ENCODE peak calls at places on chromosomes 4 and X, in nine cellular contexts. One of them, this sample, is unnamed.
A peak's percentile ranks its signal among the peaks of the same experiment; 100 is the strongest.

GRCh38 chr4:71290074-71290473 is 48.7 kb upstream of the SLC4A4 start:
- DNase-seq in left cardiac atrium: no peak
- DNase-seq in myocyte: peak; percentile 75
- DNase-seq in Ammon's horn: no peak
- DNase-seq in SHP77: no peak
- DNase-seq in H9: no peak
- DNase-seq in stimulated activated CD8-positive, alpha-beta memory T cell treated with anti-CD3 and anti-CD28 coated beads, Interleukin-4, amount 100 ng/mL, for 1 hour: no peak
- DNase-seq in activated CD8-positive, alpha-beta memory T cell treated with anti-CD3 and anti-CD28 coated beads, Interleukin-2, amount 50 U/mL, for 48 hours: no peak
- DNase-seq in SIG-M5: no peak
- DNase-seq in this sample: no peak

GRCh38 chrX:117839544-117839943 is 277.1 kb downstream of the KLHL13 start:
- DNase-seq in activated CD8-positive, alpha-beta memory T cell treated with anti-CD3 and anti-CD28 coated beads, Interleukin-2, amount 50 U/mL, for 48 hours: no peak
- DNase-seq in myocyte: no peak
- DNase-seq in SIG-M5: no peak
- DNase-seq in SHP77: no peak
- DNase-seq in Ammon's horn: no peak
- DNase-seq in stimulated activated CD8-positive, alpha-beta memory T cell treated with anti-CD3 and anti-CD28 coated beads, Interleukin-4, amount 100 ng/mL, for 1 hour: no peak
- DNase-seq in left cardiac atrium: no peak
- DNase-seq in H9: peak; percentile 20
- DNase-seq in this sample: peak; percentile 15

GRCh38 chr4:156924774-156925173 is 46.8 kb downstream of the PDGFC start:
- DNase-seq in activated CD8-positive, alpha-beta memory T cell treated with anti-CD3 and anti-CD28 coated beads, Interleukin-2, amount 50 U/mL, for 48 hours: no peak
- DNase-seq in SHP77: no peak
- DNase-seq in left cardiac atrium: no peak
- DNase-seq in stimulated activated CD8-positive, alpha-beta memory T cell treated with anti-CD3 and anti-CD28 coated beads, Interleukin-4, amount 100 ng/mL, for 1 hour: no peak
- DNase-seq in H9: no peak
- DNase-seq in myocyte: no peak
- DNase-seq in SIG-M5: no peak
- DNase-seq in Ammon's horn: no peak
- DNase-seq in this sample: no peak

GRCh38 chr4:19472669-19473068 is 779.0 kb upstream of the SLIT2 start:
- DNase-seq in left cardiac atrium: no peak
- DNase-seq in myocyte: no peak
- DNase-seq in H9: no peak
- DNase-seq in SHP77: no peak
- DNase-seq in stimulated activated CD8-positive, alpha-beta memory T cell treated with anti-CD3 and anti-CD28 coated beads, Interleukin-4, amount 100 ng/mL, for 1 hour: no peak
- DNase-seq in SIG-M5: no peak
- DNase-seq in activated CD8-positive, alpha-beta memory T cell treated with anti-CD3 and anti-CD28 coated beads, Interleukin-2, amount 50 U/mL, for 48 hours: no peak
- DNase-seq in Ammon's horn: no peak
- DNase-seq in this sample: no peak

GRCh38 chr4:105741548-105741947 is 33.0 kb downstream of the GSTCD start:
- DNase-seq in H9: no peak
- DNase-seq in left cardiac atrium: no peak
- DNase-seq in myocyte: no peak
- DNase-seq in activated CD8-positive, alpha-beta memory T cell treated with anti-CD3 and anti-CD28 coated beads, Interleukin-2, amount 50 U/mL, for 48 hours: no peak
- DNase-seq in SIG-M5: no peak
- DNase-seq in SHP77: no peak
- DNase-seq in stimulated activated CD8-positive, alpha-beta memory T cell treated with anti-CD3 and anti-CD28 coated beads, Interleukin-4, amount 100 ng/mL, for 1 hour: no peak
- DNase-seq in Ammon's horn: no peak
- DNase-seq in this sample: no peak

GRCh38 chr4:16758206-16758605 is 140.2 kb downstream of the LDB2 start:
- DNase-seq in activated CD8-positive, alpha-beta memory T cell treated with anti-CD3 and anti-CD28 coated beads, Interleukin-2, amount 50 U/mL, for 48 hours: no peak
- DNase-seq in Ammon's horn: no peak
- DNase-seq in stimulated activated CD8-positive, alpha-beta memory T cell treated with anti-CD3 and anti-CD28 coated beads, Interleukin-4, amount 100 ng/mL, for 1 hour: no peak
- DNase-seq in SHP77: no peak
- DNase-seq in left cardiac atrium: no peak
- DNase-seq in myocyte: no peak
- DNase-seq in SIG-M5: no peak
- DNase-seq in H9: no peak
- DNase-seq in this sample: no peak

GRCh38 chr4:55181606-55182005 is 56.2 kb upstream of the KDR start:
- DNase-seq in activated CD8-positive, alpha-beta memory T cell treated with anti-CD3 and anti-CD28 coated beads, Interleukin-2, amount 50 U/mL, for 48 hours: no peak
- DNase-seq in myocyte: peak; percentile 47
- DNase-seq in H9: no peak
- DNase-seq in Ammon's horn: no peak
- DNase-seq in SIG-M5: no peak
- DNase-seq in stimulated activated CD8-positive, alpha-beta memory T cell treated with anti-CD3 and anti-CD28 coated beads, Interleukin-4, amount 100 ng/mL, for 1 hour: no peak
- DNase-seq in left cardiac atrium: no peak
- DNase-seq in SHP77: no peak
- DNase-seq in this sample: no peak

GRCh38 chrX:97372006-97372766 is 488.5 kb downstream of the RPA4 start:
- DNase-seq in Ammon's horn: no peak
- DNase-seq in SHP77: no peak
- DNase-seq in myocyte: no peak
- DNase-seq in SIG-M5: no peak
- DNase-seq in activated CD8-positive, alpha-beta memory T cell treated with anti-CD3 and anti-CD28 coated beads, Interleukin-2, amount 50 U/mL, for 48 hours: no peak
- DNase-seq in left cardiac atrium: no peak
- DNase-seq in H9: no peak
- DNase-seq in stimulated activated CD8-positive, alpha-beta memory T cell treated with anti-CD3 and anti-CD28 coated beads, Interleukin-4, amount 100 ng/mL, for 1 hour: no peak
- DNase-seq in this sample: no peak

GRCh38 chr4:126991965-126992364 is 640.8 kb upstream of the INTU start:
- DNase-seq in SIG-M5: no peak
- DNase-seq in activated CD8-positive, alpha-beta memory T cell treated with anti-CD3 and anti-CD28 coated beads, Interleukin-2, amount 50 U/mL, for 48 hours: no peak
- DNase-seq in left cardiac atrium: no peak
- DNase-seq in H9: no peak
- DNase-seq in Ammon's horn: peak; percentile 66
- DNase-seq in SHP77: no peak
- DNase-seq in stimulated activated CD8-positive, alpha-beta memory T cell treated with anti-CD3 and anti-CD28 coated beads, Interleukin-4, amount 100 ng/mL, for 1 hour: no peak
- DNase-seq in myocyte: peak; percentile 74
- DNase-seq in this sample: no peak

GRCh38 chr4:40990202-40990898 is 224.0 kb downstream of the APBB2 start:
- DNase-seq in left cardiac atrium: no peak
- DNase-seq in H9: no peak
- DNase-seq in SHP77: no peak
- DNase-seq in myocyte: peak; percentile 80
- DNase-seq in Ammon's horn: no peak
- DNase-seq in activated CD8-positive, alpha-beta memory T cell treated with anti-CD3 and anti-CD28 coated beads, Interleukin-2, amount 50 U/mL, for 48 hours: no peak
- DNase-seq in stimulated activated CD8-positive, alpha-beta memory T cell treated with anti-CD3 and anti-CD28 coated beads, Interleukin-4, amount 100 ng/mL, for 1 hour: no peak
- DNase-seq in SIG-M5: no peak
- DNase-seq in this sample: no peak

GRCh38 chr4:97987019-97987648 is 156.1 kb downstream of the STPG2 start:
- DNase-seq in stimulated activated CD8-positive, alpha-beta memory T cell treated with anti-CD3 and anti-CD28 coated beads, Interleukin-4, amount 100 ng/mL, for 1 hour: no peak
- DNase-seq in H9: no peak
- DNase-seq in activated CD8-positive, alpha-beta memory T cell treated with anti-CD3 and anti-CD28 coated beads, Interleukin-2, amount 50 U/mL, for 48 hours: no peak
- DNase-seq in myocyte: peak; percentile 34
- DNase-seq in SHP77: no peak
- DNase-seq in SIG-M5: no peak
- DNase-seq in Ammon's horn: peak; percentile 21
- DNase-seq in left cardiac atrium: no peak
- DNase-seq in this sample: peak; percentile 64

GRCh38 chr4:94410678-94411206 is 41.0 kb upstream of the PDLIM5 start:
- DNase-seq in left cardiac atrium: peak; percentile 69
- DNase-seq in Ammon's horn: no peak
- DNase-seq in H9: no peak
- DNase-seq in SIG-M5: no peak
- DNase-seq in stimulated activated CD8-positive, alpha-beta memory T cell treated with anti-CD3 and anti-CD28 coated beads, Interleukin-4, amount 100 ng/mL, for 1 hour: no peak
- DNase-seq in myocyte: peak; percentile 90
- DNase-seq in SHP77: peak; percentile 52
- DNase-seq in activated CD8-positive, alpha-beta memory T cell treated with anti-CD3 and anti-CD28 coated beads, Interleukin-2, amount 50 U/mL, for 48 hours: no peak
- DNase-seq in this sample: no peak

GRCh38 chr4:101346312-101346561 is 1.1 kb downstream of the PPP3CA start:
- DNase-seq in myocyte: no peak
- DNase-seq in stimulated activated CD8-positive, alpha-beta memory T cell treated with anti-CD3 and anti-CD28 coated beads, Interleukin-4, amount 100 ng/mL, for 1 hour: peak; percentile 17
- DNase-seq in SHP77: no peak
- DNase-seq in Ammon's horn: peak; percentile 35
- DNase-seq in left cardiac atrium: no peak
- DNase-seq in H9: no peak
- DNase-seq in SIG-M5: peak; percentile 2
- DNase-seq in activated CD8-positive, alpha-beta memory T cell treated with anti-CD3 and anti-CD28 coated beads, Interleukin-2, amount 50 U/mL, for 48 hours: no peak
- DNase-seq in this sample: no peak

GRCh38 chr4:2478220-2478619 is 9.3 kb downstream of the RNF4 start:
- DNase-seq in stimulated activated CD8-positive, alpha-beta memory T cell treated with anti-CD3 and anti-CD28 coated beads, Interleukin-4, amount 100 ng/mL, for 1 hour: no peak
- DNase-seq in myocyte: no peak
- DNase-seq in left cardiac atrium: no peak
- DNase-seq in H9: no peak
- DNase-seq in Ammon's horn: no peak
- DNase-seq in SHP77: no peak
- DNase-seq in activated CD8-positive, alpha-beta memory T cell treated with anti-CD3 and anti-CD28 coated beads, Interleukin-2, amount 50 U/mL, for 48 hours: no peak
- DNase-seq in SIG-M5: no peak
- DNase-seq in this sample: no peak

GRCh38 chr4:83189631-83190136 is 75.2 kb upstream of the PLAC8 start:
- DNase-seq in myocyte: no peak
- DNase-seq in SIG-M5: no peak
- DNase-seq in Ammon's horn: no peak
- DNase-seq in activated CD8-positive, alpha-beta memory T cell treated with anti-CD3 and anti-CD28 coated beads, Interleukin-2, amount 50 U/mL, for 48 hours: no peak
- DNase-seq in SHP77: no peak
- DNase-seq in stimulated activated CD8-positive, alpha-beta memory T cell treated with anti-CD3 and anti-CD28 coated beads, Interleukin-4, amount 100 ng/mL, for 1 hour: no peak
- DNase-seq in left cardiac atrium: no peak
- DNase-seq in H9: peak; percentile 36
- DNase-seq in this sample: peak; percentile 31

GRCh38 chrX:21837056-21837455 is 2.4 kb upstream of the MBTPS2 start:
- DNase-seq in activated CD8-positive, alpha-beta memory T cell treated with anti-CD3 and anti-CD28 coated beads, Interleukin-2, amount 50 U/mL, for 48 hours: no peak
- DNase-seq in Ammon's horn: peak; percentile 23
- DNase-seq in myocyte: no peak
- DNase-seq in SHP77: no peak
- DNase-seq in H9: no peak
- DNase-seq in stimulated activated CD8-positive, alpha-beta memory T cell treated with anti-CD3 and anti-CD28 coated beads, Interleukin-4, amount 100 ng/mL, for 1 hour: no peak
- DNase-seq in SIG-M5: no peak
- DNase-seq in left cardiac atrium: no peak
- DNase-seq in this sample: no peak

GRCh38 chrX:120522820-120523219 is 37.9 kb downstream of the CUL4B start:
- DNase-seq in SHP77: no peak
- DNase-seq in SIG-M5: no peak
- DNase-seq in left cardiac atrium: no peak
- DNase-seq in stimulated activated CD8-positive, alpha-beta memory T cell treated with anti-CD3 and anti-CD28 coated beads, Interleukin-4, amount 100 ng/mL, for 1 hour: no peak
- DNase-seq in Ammon's horn: no peak
- DNase-seq in activated CD8-positive, alpha-beta memory T cell treated with anti-CD3 and anti-CD28 coated beads, Interleukin-2, amount 50 U/mL, for 48 hours: no peak
- DNase-seq in H9: no peak
- DNase-seq in myocyte: no peak
- DNase-seq in this sample: no peak

GRCh38 chr4:7189066-7189465 is 3.3 kb upstream of the SORCS2 start:
- DNase-seq in activated CD8-positive, alpha-beta memory T cell treated with anti-CD3 and anti-CD28 coated beads, Interleukin-2, amount 50 U/mL, for 48 hours: peak; percentile 33
- DNase-seq in left cardiac atrium: no peak
- DNase-seq in SHP77: no peak
- DNase-seq in stimulated activated CD8-positive, alpha-beta memory T cell treated with anti-CD3 and anti-CD28 coated beads, Interleukin-4, amount 100 ng/mL, for 1 hour: no peak
- DNase-seq in SIG-M5: no peak
- DNase-seq in myocyte: no peak
- DNase-seq in H9: peak; percentile 21
- DNase-seq in Ammon's horn: no peak
- DNase-seq in this sample: no peak

GRCh38 chr4:34047363-34047762 is 2197.0 kb downstream of the ARAP2 start:
- DNase-seq in SIG-M5: no peak
- DNase-seq in left cardiac atrium: no peak
- DNase-seq in SHP77: no peak
- DNase-seq in activated CD8-positive, alpha-beta memory T cell treated with anti-CD3 and anti-CD28 coated beads, Interleukin-2, amount 50 U/mL, for 48 hours: no peak
- DNase-seq in Ammon's horn: no peak
- DNase-seq in myocyte: no peak
- DNase-seq in H9: no peak
- DNase-seq in stimulated activated CD8-positive, alpha-beta memory T cell treated with anti-CD3 and anti-CD28 coated beads, Interleukin-4, amount 100 ng/mL, for 1 hour: no peak
- DNase-seq in this sample: no peak

GRCh38 chr4:109559625-109559982 is 442 bp upstream of the MCUB start:
- DNase-seq in activated CD8-positive, alpha-beta memory T cell treated with anti-CD3 and anti-CD28 coated beads, Interleukin-2, amount 50 U/mL, for 48 hours: peak; percentile 77
- DNase-seq in left cardiac atrium: peak; percentile 48
- DNase-seq in myocyte: no peak
- DNase-seq in stimulated activated CD8-positive, alpha-beta memory T cell treated with anti-CD3 and anti-CD28 coated beads, Interleukin-4, amount 100 ng/mL, for 1 hour: no peak
- DNase-seq in SHP77: no peak
- DNase-seq in SIG-M5: no peak
- DNase-seq in Ammon's horn: no peak
- DNase-seq in H9: peak; percentile 60
- DNase-seq in this sample: peak; percentile 75

GRCh38 chr4:26779674-26780073 is 81.0 kb upstream of the STIM2 start:
- DNase-seq in Ammon's horn: no peak
- DNase-seq in stimulated activated CD8-positive, alpha-beta memory T cell treated with anti-CD3 and anti-CD28 coated beads, Interleukin-4, amount 100 ng/mL, for 1 hour: no peak
- DNase-seq in myocyte: peak; percentile 88
- DNase-seq in SIG-M5: no peak
- DNase-seq in H9: no peak
- DNase-seq in left cardiac atrium: peak; percentile 31
- DNase-seq in activated CD8-positive, alpha-beta memory T cell treated with anti-CD3 and anti-CD28 coated beads, Interleukin-2, amount 50 U/mL, for 48 hours: no peak
- DNase-seq in SHP77: no peak
- DNase-seq in this sample: no peak

GRCh38 chr4:70747874-70748273 is 26.1 kb downstream of the RUFY3 start:
- DNase-seq in stimulated activated CD8-positive, alpha-beta memory T cell treated with anti-CD3 and anti-CD28 coated beads, Interleukin-4, amount 100 ng/mL, for 1 hour: no peak
- DNase-seq in activated CD8-positive, alpha-beta memory T cell treated with anti-CD3 and anti-CD28 coated beads, Interleukin-2, amount 50 U/mL, for 48 hours: no peak
- DNase-seq in SIG-M5: no peak
- DNase-seq in SHP77: no peak
- DNase-seq in H9: no peak
- DNase-seq in left cardiac atrium: no peak
- DNase-seq in Ammon's horn: no peak
- DNase-seq in myocyte: no peak
- DNase-seq in this sample: no peak

GRCh38 chr4:176622251-176622968 is 170.3 kb downstream of the VEGFC start:
- DNase-seq in SHP77: no peak
- DNase-seq in activated CD8-positive, alpha-beta memory T cell treated with anti-CD3 and anti-CD28 coated beads, Interleukin-2, amount 50 U/mL, for 48 hours: no peak
- DNase-seq in Ammon's horn: no peak
- DNase-seq in H9: no peak
- DNase-seq in stimulated activated CD8-positive, alpha-beta memory T cell treated with anti-CD3 and anti-CD28 coated beads, Interleukin-4, amount 100 ng/mL, for 1 hour: no peak
- DNase-seq in SIG-M5: no peak
- DNase-seq in left cardiac atrium: no peak
- DNase-seq in myocyte: peak; percentile 6
- DNase-seq in this sample: no peak

GRCh38 chr4:1785592-1785991 is 7.5 kb upstream of the FGFR3 start:
- DNase-seq in Ammon's horn: no peak
- DNase-seq in H9: no peak
- DNase-seq in SIG-M5: no peak
- DNase-seq in left cardiac atrium: no peak
- DNase-seq in SHP77: no peak
- DNase-seq in activated CD8-positive, alpha-beta memory T cell treated with anti-CD3 and anti-CD28 coated beads, Interleukin-2, amount 50 U/mL, for 48 hours: no peak
- DNase-seq in stimulated activated CD8-positive, alpha-beta memory T cell treated with anti-CD3 and anti-CD28 coated beads, Interleukin-4, amount 100 ng/mL, for 1 hour: no peak
- DNase-seq in myocyte: no peak
- DNase-seq in this sample: no peak

GRCh38 chrX:132488819-132489255 is at the start of gene MBNL3:
- DNase-seq in Ammon's horn: peak; percentile 56
- DNase-seq in SIG-M5: no peak
- DNase-seq in activated CD8-positive, alpha-beta memory T cell treated with anti-CD3 and anti-CD28 coated beads, Interleukin-2, amount 50 U/mL, for 48 hours: peak; percentile 69
- DNase-seq in H9: peak; percentile 67
- DNase-seq in left cardiac atrium: peak; percentile 45
- DNase-seq in SHP77: peak; percentile 62
- DNase-seq in myocyte: peak; percentile 46
- DNase-seq in stimulated activated CD8-positive, alpha-beta memory T cell treated with anti-CD3 and anti-CD28 coated beads, Interleukin-4, amount 100 ng/mL, for 1 hour: no peak
- DNase-seq in this sample: peak; percentile 64

GRCh38 chrX:17375631-17376380 is 806 bp downstream of the NHS start:
- DNase-seq in stimulated activated CD8-positive, alpha-beta memory T cell treated with anti-CD3 and anti-CD28 coated beads, Interleukin-4, amount 100 ng/mL, for 1 hour: no peak
- DNase-seq in H9: peak; percentile 42
- DNase-seq in SIG-M5: no peak
- DNase-seq in Ammon's horn: peak; percentile 4
- DNase-seq in myocyte: no peak
- DNase-seq in activated CD8-positive, alpha-beta memory T cell treated with anti-CD3 and anti-CD28 coated beads, Interleukin-2, amount 50 U/mL, for 48 hours: peak; percentile 47
- DNase-seq in left cardiac atrium: peak; percentile 37
- DNase-seq in SHP77: peak; percentile 8
- DNase-seq in this sample: peak; percentile 36

GRCh38 chr4:77449162-77449561 is 156.5 kb upstream of the CXCL13 start:
- DNase-seq in SHP77: no peak
- DNase-seq in SIG-M5: no peak
- DNase-seq in myocyte: no peak
- DNase-seq in stimulated activated CD8-positive, alpha-beta memory T cell treated with anti-CD3 and anti-CD28 coated beads, Interleukin-4, amount 100 ng/mL, for 1 hour: no peak
- DNase-seq in Ammon's horn: no peak
- DNase-seq in left cardiac atrium: no peak
- DNase-seq in activated CD8-positive, alpha-beta memory T cell treated with anti-CD3 and anti-CD28 coated beads, Interleukin-2, amount 50 U/mL, for 48 hours: no peak
- DNase-seq in H9: no peak
- DNase-seq in this sample: no peak

GRCh38 chr4:4386736-4387392 is at the start of gene NSG1:
- DNase-seq in myocyte: no peak
- DNase-seq in left cardiac atrium: peak; percentile 55
- DNase-seq in activated CD8-positive, alpha-beta memory T cell treated with anti-CD3 and anti-CD28 coated beads, Interleukin-2, amount 50 U/mL, for 48 hours: peak; percentile 70
- DNase-seq in H9: no peak
- DNase-seq in stimulated activated CD8-positive, alpha-beta memory T cell treated with anti-CD3 and anti-CD28 coated beads, Interleukin-4, amount 100 ng/mL, for 1 hour: no peak
- DNase-seq in SIG-M5: no peak
- DNase-seq in Ammon's horn: peak; percentile 49
- DNase-seq in SHP77: no peak
- DNase-seq in this sample: peak; percentile 42

GRCh38 chr4:103934178-103934789 is 214.5 kb upstream of the TACR3 start:
- DNase-seq in SHP77: peak; percentile 0
- DNase-seq in Ammon's horn: peak; percentile 67
- DNase-seq in H9: no peak
- DNase-seq in activated CD8-positive, alpha-beta memory T cell treated with anti-CD3 and anti-CD28 coated beads, Interleukin-2, amount 50 U/mL, for 48 hours: no peak
- DNase-seq in left cardiac atrium: no peak
- DNase-seq in myocyte: peak; percentile 57
- DNase-seq in SIG-M5: no peak
- DNase-seq in stimulated activated CD8-positive, alpha-beta memory T cell treated with anti-CD3 and anti-CD28 coated beads, Interleukin-4, amount 100 ng/mL, for 1 hour: no peak
- DNase-seq in this sample: peak; percentile 73

GRCh38 chr4:5626916-5627315 is 81.4 kb downstream of the EVC2 start:
- DNase-seq in stimulated activated CD8-positive, alpha-beta memory T cell treated with anti-CD3 and anti-CD28 coated beads, Interleukin-4, amount 100 ng/mL, for 1 hour: no peak
- DNase-seq in activated CD8-positive, alpha-beta memory T cell treated with anti-CD3 and anti-CD28 coated beads, Interleukin-2, amount 50 U/mL, for 48 hours: no peak
- DNase-seq in Ammon's horn: no peak
- DNase-seq in SHP77: no peak
- DNase-seq in SIG-M5: no peak
- DNase-seq in left cardiac atrium: no peak
- DNase-seq in H9: no peak
- DNase-seq in myocyte: no peak
- DNase-seq in this sample: no peak

This sample was measured in GM23338.